ENCODE peak calls at places on chromosomes 12 and 14, in eight cellular contexts. Q is bronchial epithelial cell, L is left ventricle myocardium inferior, J is GM06990, A is HL-60, F is transverse colon, G is uterus, I is breast epithelium. K is an unnamed sample.

GRCh38 chr14:45743884-45744283 is 490.9 kb upstream of the MIS18BP1 start:
- DNase-seq in Q (peak), L (no peak), J (no peak), A (no peak), F (no peak), G (no peak), I (no peak), K (no peak)

GRCh38 chr14:36373982-36374673 is 53.7 kb upstream of the MBIP start:
- DNase-seq in Q (peak), L (peak), J (peak), A (peak), F (peak), G (peak), I (peak), K (peak)

GRCh38 chr12:6116481-6117021 is 7.9 kb downstream of the VWF start:
- DNase-seq in Q (peak), L (no peak), J (no peak), A (no peak), F (no peak), G (peak), I (no peak), K (no peak)

GRCh38 chr14:64970776-64971451 is 1.2 kb downstream of the RAB15 start:
- DNase-seq in Q (no peak), L (no peak), J (no peak), A (no peak), F (peak), G (no peak), I (no peak), K (no peak)

GRCh38 chr12:93292731-93293566 is 84.8 kb upstream of the NUDT4 start:
- DNase-seq in Q (peak), L (no peak), J (no peak), A (no peak), F (no peak), G (no peak), I (no peak), K (no peak)

GRCh38 chr14:101334656-101335055 is 226.6 kb upstream of the DIO3 start:
- DNase-seq in Q (no peak), L (no peak), J (no peak), A (no peak), F (no peak), G (no peak), I (no peak), K (no peak)

GRCh38 chr14:29649170-29649569 is 278.5 kb downstream of the PRKD1 start:
- DNase-seq in Q (no peak), L (no peak), J (no peak), A (no peak), F (no peak), G (no peak), I (no peak), K (no peak)

GRCh38 chr14:67524152-67524963 is 8.7 kb upstream of the PLEKHH1 start:
- DNase-seq in Q (no peak), L (no peak), J (no peak), A (no peak), F (peak), G (no peak), I (no peak), K (no peak)

GRCh38 chr12:56299308-56299852 is 750 bp downstream of the CS start:
- DNase-seq in Q (peak), L (no peak), J (no peak), A (no peak), F (peak), G (no peak), I (no peak), K (no peak)

GRCh38 chr14:101335061-101335661 is 226.1 kb upstream of the DIO3 start:
- DNase-seq in Q (peak), L (no peak), J (no peak), A (no peak), F (no peak), G (no peak), I (no peak), K (no peak)

GRCh38 chr12:98645572-98646067 is 530 bp downstream of the APAF1 start:
- DNase-seq in Q (peak), L (no peak), J (no peak), A (no peak), F (peak), G (peak), I (no peak), K (no peak)

GRCh38 chr12:23947395-23947794 is 2.1 kb downstream of the SOX5 start:
- DNase-seq in Q (no peak), L (no peak), J (no peak), A (no peak), F (no peak), G (no peak), I (no peak), K (no peak)
- TF ChIP-seq CTCF in Q (no peak), L (no peak), J (no peak), A (no peak), F (no peak), G (no peak), I (no peak), K (no peak)

GRCh38 chr14:31337331-31337730 is 83.0 kb downstream of the HEATR5A start:
- DNase-seq in Q (no peak), L (no peak), J (no peak), A (no peak), F (no peak), G (no peak), I (no peak), K (no peak)
- TF ChIP-seq CTCF in Q (no peak), L (no peak), J (no peak), A (no peak), F (no peak), G (no peak), I (no peak), K (no peak)

DNA sequence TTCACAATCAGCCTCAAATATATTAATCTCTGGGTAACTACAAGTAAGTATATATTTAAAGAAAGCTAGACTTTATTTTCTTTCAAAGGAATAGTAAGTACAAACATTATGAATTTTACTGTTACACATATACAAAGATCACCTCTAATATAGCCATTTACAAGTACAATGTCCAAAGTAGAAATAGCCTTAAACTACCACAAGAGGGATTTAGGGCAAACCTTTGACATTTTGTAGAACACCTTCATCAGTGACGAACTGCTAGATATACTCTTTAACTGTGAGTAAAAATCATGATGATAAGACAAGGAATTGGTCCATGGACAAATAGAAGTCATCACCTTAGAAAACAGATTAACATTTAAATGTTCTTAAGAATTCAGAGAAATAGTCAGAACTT is 69.8 kb downstream of the CNTN1 start:
- DNase-seq in Q (no peak), L (no peak), J (no peak), A (no peak), F (no peak), G (no peak), I (no peak), K (no peak)
- TF ChIP-seq CTCF in Q (no peak), L (no peak), J (peak), A (no peak), F (no peak), G (no peak), I (no peak), K (no peak)

GRCh38 chr14:74765721-74766120 is 2.6 kb downstream of the YLPM1 start:
- DNase-seq in Q (no peak), L (no peak), J (no peak), A (no peak), F (no peak), G (no peak), I (no peak), K (no peak)

GRCh38 chr14:74763803-74764531 is 851 bp downstream of the YLPM1 start:
- DNase-seq in Q (peak), L (no peak), J (no peak), A (no peak), F (peak), G (peak), I (no peak), K (no peak)

DNA sequence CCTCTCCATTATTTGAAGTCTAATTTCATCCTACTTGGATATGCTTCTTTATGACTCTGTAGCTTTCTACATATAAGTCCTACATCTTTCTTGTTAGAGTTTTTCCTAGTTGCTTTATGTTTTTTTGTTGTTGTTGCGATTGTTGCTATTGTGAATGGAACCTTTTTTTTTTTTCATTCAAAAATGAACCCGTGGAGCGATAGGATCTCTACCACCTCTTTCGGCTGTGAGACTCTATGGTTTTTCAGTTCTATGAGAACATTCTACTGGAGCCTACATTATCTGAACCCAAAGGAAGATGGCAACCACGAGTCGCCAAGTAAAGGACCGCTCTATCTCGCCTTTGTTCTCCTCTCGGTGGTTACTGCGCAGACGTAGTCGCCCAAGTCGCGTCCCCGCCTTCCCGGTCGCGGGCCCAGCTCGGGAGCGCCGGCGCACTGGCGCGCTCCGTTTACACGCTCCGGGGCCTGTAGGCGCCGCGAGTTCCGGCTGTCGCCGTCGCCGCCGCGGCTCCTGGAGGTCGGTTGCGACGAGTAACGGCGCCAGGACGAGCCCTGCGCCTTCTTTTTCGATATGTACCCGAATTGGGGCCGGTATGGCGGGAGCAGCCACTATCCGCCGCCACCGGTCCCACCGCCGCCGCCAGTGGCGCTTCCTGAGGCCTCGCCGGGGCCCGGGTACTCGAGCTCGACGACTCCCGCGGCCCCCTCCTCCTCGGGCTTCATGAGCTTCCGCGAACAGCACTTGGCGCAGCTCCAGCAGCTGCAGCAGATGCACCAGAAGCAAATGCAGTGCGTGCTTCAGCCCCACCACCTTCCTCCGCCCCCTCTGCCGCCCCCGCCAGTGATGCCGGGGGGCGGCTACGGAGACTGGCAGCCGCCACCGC is at the start of gene YLPM1:
- DNase-seq in Q (peak), L (peak), J (peak), A (peak), F (peak), G (peak), I (peak), K (peak)
- TF ChIP-seq CTCF in Q (peak), L (peak), J (peak), A (peak), F (peak), G (peak), I (no peak), K (peak)

GRCh38 chr12:103499571-103499970 is 3.8 kb upstream of the C12orf42 start:
- DNase-seq in Q (peak), L (no peak), J (no peak), A (no peak), F (no peak), G (no peak), I (no peak), K (no peak)

GRCh38 chr12:103501447-103501846 is 5.7 kb upstream of the C12orf42 start:
- DNase-seq in Q (no peak), L (no peak), J (no peak), A (no peak), F (no peak), G (no peak), I (no peak), K (no peak)

GRCh38 chr12:103504606-103505005 is 8.8 kb upstream of the C12orf42 start:
- DNase-seq in Q (no peak), L (no peak), J (no peak), A (no peak), F (no peak), G (no peak), I (no peak), K (no peak)

GRCh38 chr12:103505371-103506236 is 9.8 kb upstream of the C12orf42 start:
- DNase-seq in Q (peak), L (no peak), J (peak), A (no peak), F (no peak), G (no peak), I (no peak), K (peak)

DNA sequence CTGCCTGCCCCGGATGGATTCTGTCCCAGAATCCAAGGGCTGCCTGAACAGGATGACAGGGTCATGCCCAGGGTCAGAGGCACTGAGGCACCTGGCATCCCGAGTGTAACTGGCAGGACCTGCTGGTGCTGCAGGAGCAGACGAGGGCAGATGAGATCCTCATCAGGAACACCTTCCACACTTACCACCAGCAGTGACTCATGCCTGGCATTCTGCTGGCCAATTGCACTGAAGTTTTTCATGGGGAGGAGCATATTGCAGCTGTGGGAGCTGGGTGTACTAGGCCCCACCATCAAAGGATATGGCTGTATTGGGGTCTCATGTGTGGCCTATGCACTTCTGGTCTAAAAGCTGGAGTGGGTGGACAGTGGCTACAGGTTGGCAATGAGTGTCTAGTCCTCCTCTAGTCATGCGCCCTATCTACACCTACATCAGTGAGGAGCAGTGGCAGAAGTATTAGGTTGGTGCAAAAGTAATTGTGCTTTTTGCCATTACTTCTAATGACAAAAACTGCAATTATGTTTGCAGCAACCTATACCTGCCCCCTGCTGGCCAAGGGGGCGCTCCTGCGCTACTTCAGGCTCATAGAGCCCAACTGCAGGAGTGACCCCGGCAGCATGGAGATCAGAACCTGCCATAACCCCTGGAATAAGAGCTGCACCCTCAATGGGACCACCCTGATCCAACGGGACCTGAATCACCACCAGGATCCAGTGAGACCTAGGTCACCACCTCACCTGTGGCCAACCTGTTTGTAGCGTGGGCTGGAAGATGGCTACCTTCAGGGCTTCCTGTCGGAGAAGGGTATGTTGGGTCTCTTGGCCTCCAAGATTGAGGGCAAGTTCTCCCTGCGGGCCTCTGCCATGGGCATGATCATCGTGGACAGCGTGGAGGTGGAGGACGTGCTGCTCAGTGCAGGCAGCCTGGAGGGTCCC is 8.0 kb upstream of the C12orf42 start:
- DNase-seq in Q (peak), L (no peak), J (peak), A (no peak), F (peak), G (no peak), I (no peak), K (peak)
- TF ChIP-seq CTCF in Q (peak), L (no peak), J (peak), A (peak), F (peak), G (no peak), I (no peak), K (peak)

GRCh38 chr12:107895966-107896365 is 121.5 kb downstream of the ASCL4 start:
- DNase-seq in Q (no peak), L (no peak), J (no peak), A (no peak), F (no peak), G (no peak), I (no peak), K (no peak)
- TF ChIP-seq CTCF in Q (no peak), L (no peak), J (no peak), A (no peak), F (no peak), G (no peak), I (no peak), K (no peak)

GRCh38 chr12:40312982-40313576 is 88.3 kb downstream of the LRRK2 start:
- DNase-seq in Q (peak), L (no peak), J (no peak), A (no peak), F (no peak), G (no peak), I (no peak), K (no peak)
- TF ChIP-seq CTCF in Q (peak), L (peak), J (peak), A (peak), F (no peak), G (no peak), I (no peak), K (no peak)

DNA sequence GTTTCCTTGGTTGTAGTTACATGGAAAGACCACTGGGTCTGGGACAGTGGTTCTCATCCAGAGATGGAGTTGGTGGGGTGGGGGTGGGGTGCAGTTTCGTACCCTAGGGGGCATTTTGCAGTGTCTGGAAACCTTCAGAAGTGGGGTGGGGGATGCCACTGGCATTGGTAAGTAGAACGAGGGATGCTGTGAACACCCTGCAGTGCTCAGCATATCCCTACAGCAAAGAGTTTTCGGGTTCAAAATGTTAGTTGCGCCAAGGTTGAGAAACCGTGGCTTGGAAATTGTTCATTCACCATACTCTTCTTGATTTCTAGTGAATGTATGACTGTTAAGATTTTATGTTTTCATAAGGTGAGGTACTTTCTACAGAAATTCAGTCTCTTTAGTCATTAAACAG is 28.7 kb downstream of the TRAF3 start:
- DNase-seq in Q (no peak), L (no peak), J (no peak), A (no peak), F (no peak), G (no peak), I (no peak), K (no peak)
- TF ChIP-seq CTCF in Q (no peak), L (no peak), J (no peak), A (no peak), F (no peak), G (no peak), I (no peak), K (no peak)

GRCh38 chr12:27973487-27973890 is 956 bp upstream of the PTHLH start:
- DNase-seq in Q (peak), L (no peak), J (no peak), A (no peak), F (no peak), G (no peak), I (no peak), K (no peak)
- TF ChIP-seq CTCF in Q (no peak), L (no peak), J (no peak), A (no peak), F (no peak), G (no peak), I (no peak), K (no peak)

DNA sequence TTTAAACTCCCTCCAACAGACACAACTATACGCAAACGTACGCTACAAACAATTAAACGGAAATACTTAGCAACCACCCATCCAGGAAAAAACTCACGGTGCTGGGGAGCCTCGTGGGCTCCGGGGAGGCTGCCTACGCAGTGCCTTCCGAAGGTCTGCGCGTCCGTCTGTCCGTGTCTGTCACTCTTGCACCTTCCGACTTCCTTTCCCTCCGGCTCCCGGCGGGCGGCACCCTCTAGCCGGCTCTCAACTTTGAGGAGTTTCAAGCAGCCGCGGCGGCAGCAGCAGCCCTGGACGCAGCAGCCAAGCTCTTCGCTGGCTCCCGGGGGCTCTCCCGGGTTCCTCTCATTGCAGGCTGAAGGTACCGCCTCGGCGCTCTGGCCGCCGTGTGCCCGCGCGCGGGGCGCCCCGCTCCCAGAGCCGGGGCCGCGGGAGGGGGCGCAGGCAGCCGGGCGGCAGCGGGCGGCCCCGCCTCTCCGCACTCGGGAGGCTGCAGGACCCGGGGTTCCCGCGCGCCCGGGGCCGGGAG is at the start of gene PCED1B:
- DNase-seq in Q (peak), L (peak), J (peak), A (no peak), F (peak), G (peak), I (peak), K (peak)
- TF ChIP-seq CTCF in Q (peak), L (peak), J (peak), A (no peak), F (peak), G (no peak), I (no peak), K (peak)

K was measured in GM13976.